ENCODE peak calls at places on chromosomes 16 and 17, in five cellular contexts. Y is CD8-positive, alpha-beta T cell; W is aorta; H is CD8-positive, alpha-beta memory T cell; C is CD4-positive, alpha-beta T cell. J is an unnamed sample.
A peak's percentile ranks its signal among the peaks of the same experiment; 100 is the strongest.

GRCh38 chr16:64351116-64351515 is 770.7 kb downstream of the CDH11 start:
- DNase-seq in W (no peak), C (no peak), Y (no peak), H (no peak), J (no peak)

GRCh38 chr17:66397486-66397885 is 95.1 kb downstream of the PRKCA start:
- DNase-seq in C (no peak), Y (no peak), W (no peak), H (no peak), J (no peak)

GRCh38 chr17:10050597-10051101 is 145.6 kb upstream of the RCVRN start:
- DNase-seq in W (peak; percentile 70), C (no peak), H (no peak), Y (no peak), J (no peak)

GRCh38 chr16:15621889-15622288 is 21.1 kb downstream of the MARF1 start:
- DNase-seq in H (no peak), Y (no peak), W (no peak), C (no peak), J (no peak)

GRCh38 chr16:12758031-12758669 is 45.5 kb downstream of the CPPED1 start:
- DNase-seq in Y (no peak), C (no peak), H (no peak), W (no peak), J (peak; percentile 40)

GRCh38 chr16:47043970-47044684 is 70.7 kb upstream of the DNAJA2 start:
- DNase-seq in H (no peak), Y (no peak), C (no peak), W (no peak), J (no peak)

GRCh38 chr17:78759203-78759968 is 22.7 kb downstream of the CYTH1 start:
- DNase-seq in H (peak; percentile 68), C (peak; percentile 83), W (peak; percentile 81), Y (peak; percentile 89), J (no peak)

GRCh38 chr16:7319514-7319913 is 13.1 kb upstream of the RBFOX1 start:
- DNase-seq in W (no peak), Y (no peak), C (no peak), H (no peak), J (no peak)

GRCh38 chr17:76579281-76579680 is 6.4 kb downstream of the ST6GALNAC2 start:
- DNase-seq in Y (no peak), C (no peak), W (no peak), H (no peak), J (no peak)

GRCh38 chr16:64892843-64893242 is 229.0 kb downstream of the CDH11 start:
- DNase-seq in Y (no peak), C (no peak), H (no peak), W (no peak), J (no peak)

GRCh38 chr16:85835956-85836705 is 36.6 kb downstream of the COX4I1 start:
- DNase-seq in Y (no peak), C (no peak), W (no peak), H (no peak), J (no peak)

GRCh38 chr17:79075433-79075805 is 795 bp downstream of the ENGASE start:
- DNase-seq in H (no peak), W (no peak), Y (peak; percentile 21), C (no peak), J (no peak)

GRCh38 chr17:46097497-46097896 is 95.7 kb downstream of the KANSL1 start:
- DNase-seq in C (no peak), Y (no peak), H (no peak), W (no peak), J (no peak)
- H3K27ac ChIP-seq in C (no peak overlapping the region), Y (no peak overlapping the region), H (no peak overlapping the region), W (no peak overlapping the region), J (no peak overlapping the region)

GRCh38 chr17:511001-511690 is 158.5 kb upstream of the RPH3AL start:
- DNase-seq in Y (no peak), H (no peak), C (no peak), W (no peak), J (no peak)
- H3K27ac ChIP-seq in Y (no peak overlapping the region), H (no peak overlapping the region), C (no peak overlapping the region), W (no peak overlapping the region), J (no peak overlapping the region)

GRCh38 chr16:88568710-88569613 is 1.2 kb upstream of the ZC3H18 start:
- DNase-seq in H (no peak), Y (no peak), W (no peak), C (no peak), J (no peak)

GRCh38 chr16:88569985-88570690 is at the start of gene ZC3H18:
- DNase-seq in C (peak; percentile 99), H (peak; percentile 96), W (peak; percentile 98), Y (peak; percentile 98), J (peak; percentile 93)

GRCh38 chr16:88570691-88571092 is 489 bp downstream of the ZC3H18 start:
- DNase-seq in W (no peak), C (peak; percentile 42), Y (peak; percentile 43), H (peak; percentile 30), J (no peak)

GRCh38 chr16:88566158-88566557 is 4.0 kb upstream of the ZC3H18 start:
- DNase-seq in Y (no peak), W (no peak), H (no peak), C (no peak), J (no peak)

GRCh38 chr16:88569614-88569984 is 604 bp upstream of the ZC3H18 start:
- DNase-seq in Y (no peak), W (peak; percentile 60), H (no peak), C (no peak), J (no peak)
- H3K27ac ChIP-seq in Y (peak overlapping the region; percentile 55), W (no peak overlapping the region), H (peak overlapping the region; percentile 71), C (peak overlapping the region; percentile 78), J (peak overlapping the region; percentile 81)

GRCh38 chr17:37547986-37548385 is 58.3 kb downstream of the DUSP14 start:
- DNase-seq in C (no peak), Y (no peak), H (no peak), W (no peak), J (no peak)

GRCh38 chr17:37538991-37539659 is 49.4 kb downstream of the DUSP14 start:
- DNase-seq in C (no peak), W (no peak), Y (no peak), H (no peak), J (no peak)

GRCh38 chr17:37543527-37544122 is 53.9 kb downstream of the DUSP14 start:
- DNase-seq in W (no peak), Y (no peak), H (no peak), C (no peak), J (no peak)

GRCh38 chr17:37546242-37546641 is 56.6 kb downstream of the DUSP14 start:
- DNase-seq in H (no peak), C (no peak), Y (no peak), W (no peak), J (no peak)

DNA sequence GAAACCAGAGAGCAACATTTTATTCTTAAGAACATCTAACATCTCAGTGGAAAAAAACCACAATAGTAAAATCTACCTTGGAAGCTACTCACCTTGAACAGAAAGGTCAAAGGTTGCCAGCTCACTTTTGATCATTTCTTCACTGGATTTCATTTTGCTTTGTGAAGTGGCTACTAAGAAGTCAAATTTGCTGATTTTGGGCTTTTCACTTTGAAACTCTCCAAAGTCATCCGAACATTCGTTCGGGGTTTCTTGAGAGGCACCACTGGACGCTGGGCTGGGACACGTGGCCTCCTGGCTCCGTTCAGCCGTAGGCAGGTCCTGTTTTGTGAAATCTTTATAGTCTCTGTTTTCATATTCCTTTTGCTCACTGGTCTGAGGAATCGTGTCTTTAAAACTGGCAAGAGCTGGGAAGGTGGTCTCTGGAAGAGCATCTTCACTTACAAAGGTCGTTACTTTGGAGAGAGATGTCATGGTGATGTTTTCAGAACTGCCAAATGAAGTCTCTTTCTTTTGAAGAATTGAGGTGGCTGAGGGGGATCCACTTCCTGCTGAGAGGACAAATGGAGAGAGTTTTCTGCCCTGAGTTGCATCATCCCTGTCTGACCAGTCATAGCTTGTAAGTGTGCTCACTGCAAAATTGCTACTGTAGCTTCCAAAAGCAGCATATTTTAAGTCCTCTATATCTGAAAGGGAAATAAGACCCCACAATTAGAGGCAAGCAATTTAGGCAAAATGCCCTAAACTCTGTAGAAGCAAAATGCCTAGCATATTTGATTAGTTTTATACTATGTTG is 52.4 kb downstream of the DUSP14 start:
- DNase-seq in H (no peak), W (no peak), C (no peak), Y (no peak), J (no peak)
- H3K27ac ChIP-seq in H (no peak overlapping the region), W (no peak overlapping the region), C (no peak overlapping the region), Y (no peak overlapping the region), J (no peak overlapping the region)

DNA sequence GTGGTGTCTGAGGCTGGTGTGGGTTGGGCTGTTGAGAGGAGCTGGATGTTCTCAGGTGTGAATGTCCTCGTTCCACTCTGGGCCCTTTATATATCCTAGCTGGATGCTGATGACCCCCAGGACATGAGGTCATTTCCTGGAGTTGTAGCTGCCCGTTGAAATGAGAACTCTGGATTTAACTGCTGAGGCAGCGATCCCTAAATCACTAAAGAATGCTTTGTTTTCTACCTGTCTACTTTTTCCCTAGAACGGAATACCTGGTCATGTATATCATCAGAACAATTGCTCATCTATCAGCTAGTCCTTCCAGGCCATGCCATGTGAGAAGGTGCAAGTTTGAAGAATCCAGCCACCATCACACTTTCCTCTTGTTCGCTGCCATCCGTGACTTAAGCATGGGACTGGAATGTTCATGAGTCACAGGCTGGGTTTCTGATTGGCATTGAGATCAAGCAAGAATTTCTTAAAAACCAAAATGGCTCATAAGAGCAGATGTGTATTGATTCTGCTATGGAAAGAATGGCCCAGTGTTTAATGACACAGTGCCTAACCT is at the start of gene KRTAP2-3:
- DNase-seq in H (no peak), C (no peak), Y (no peak), W (no peak), J (no peak)
- H3K27ac ChIP-seq in H (no peak within 1 kb of the TSS), C (no peak within 1 kb of the TSS), Y (no peak within 1 kb of the TSS), W (no peak within 1 kb of the TSS), J (no peak within 1 kb of the TSS)

DNA sequence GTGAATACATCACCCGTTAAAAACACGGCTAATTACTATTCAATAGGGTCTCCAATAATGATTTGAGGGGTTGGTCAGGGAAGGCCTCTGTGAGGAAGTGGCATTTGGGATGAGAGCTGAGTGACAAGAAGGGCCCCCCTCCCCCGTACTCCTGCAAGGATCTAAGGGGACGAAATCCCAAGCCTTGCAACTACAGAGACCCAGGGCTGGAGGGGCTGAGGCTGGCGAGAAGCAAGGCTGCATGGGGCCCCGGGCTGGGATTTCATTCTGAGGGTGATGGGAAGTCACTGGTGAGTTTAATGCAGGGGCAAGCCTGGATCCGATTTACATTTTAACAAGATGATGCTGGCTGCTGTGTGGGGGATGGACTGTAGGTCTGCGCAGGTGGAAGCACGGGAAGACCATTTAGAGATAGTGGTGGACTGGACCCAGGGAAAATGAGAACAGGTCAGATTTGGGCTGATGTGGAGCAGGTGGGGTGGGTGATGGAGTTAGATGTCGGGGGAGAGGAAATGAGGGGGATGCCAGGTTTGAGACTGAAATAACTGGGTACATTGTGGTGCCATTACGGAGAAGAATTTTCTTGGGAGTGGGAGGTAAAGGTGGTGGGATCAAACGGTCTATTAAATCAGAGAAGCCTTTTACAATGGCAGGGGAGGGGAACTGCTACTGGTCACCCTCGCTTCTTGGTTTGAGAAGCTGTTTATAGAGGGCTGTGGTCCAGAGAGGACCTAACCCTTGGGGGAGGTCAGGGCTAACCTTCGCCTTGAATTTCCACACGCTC is 871 bp upstream of the MYBBP1A start:
- DNase-seq in C (no peak), W (peak; percentile 45), H (no peak), Y (no peak), J (no peak)
- H3K27ac ChIP-seq in C (peak overlapping the region; percentile 82), W (no peak overlapping the region), H (peak overlapping the region; percentile 59), Y (peak overlapping the region; percentile 77), J (peak overlapping the region; percentile 85)

GRCh38 chr17:19448341-19449268 is 37.6 kb downstream of the RNF112 start:
- DNase-seq in Y (no peak), W (no peak), C (no peak), H (no peak), J (no peak)
- H3K27ac ChIP-seq in Y (no peak overlapping the region), W (no peak overlapping the region), C (no peak overlapping the region), H (no peak overlapping the region), J (peak overlapping the region; percentile 84)